ENCODE peak calls at places on chromosomes 1 and 21, in five cellular contexts. I, O, X, C and H are unnamed samples.
A peak's percentile ranks its signal among the peaks of the same experiment; 100 is the strongest.

GRCh38 chr1:48841466-48841865 is 64.8 kb upstream of the BEND5 start:
- DNase-seq in I (no peak), O (no peak), X (no peak), C (no peak), H (no peak)

GRCh38 chr21:34534522-34534921 is 22.5 kb upstream of the KCNE1 start:
- DNase-seq in I (no peak), O (no peak), X (peak; percentile 63), C (no peak), H (no peak)

GRCh38 chr1:85581802-85582686 is 1.5 kb downstream of the CCN1 start:
- DNase-seq in I (peak; percentile 22), O (no peak), X (no peak), C (no peak), H (no peak)

GRCh38 chr21:15494481-15494880 is 235.3 kb upstream of the USP25 start:
- DNase-seq in I (no peak), O (no peak), X (no peak), C (no peak), H (no peak)

GRCh38 chr1:100279358-100279923 is 13.4 kb downstream of the RTCA start:
- DNase-seq in I (no peak), O (no peak), X (no peak), C (no peak), H (no peak)

GRCh38 chr1:113452921-113453770 is 62.8 kb downstream of the MAGI3 start:
- DNase-seq in I (no peak), O (peak; percentile 2), X (no peak), C (peak; percentile 8), H (no peak)

GRCh38 chr1:43536196-43536863 is 5.6 kb downstream of the PTPRF start:
- DNase-seq in I (no peak), O (no peak), X (no peak), C (no peak), H (no peak)

GRCh38 chr1:240413732-240414131 is 198.2 kb downstream of the GREM2 start:
- DNase-seq in I (no peak), O (no peak), X (no peak), C (no peak), H (no peak)

GRCh38 chr1:147167361-147167760 is 4.9 kb downstream of the PRKAB2 start:
- DNase-seq in I (no peak), O (peak; percentile 69), X (no peak), C (no peak), H (no peak)